ENCODE peak calls at places on chromosomes 11 and 22, in four cellular contexts. U is stimulated activated CD4-positive, alpha-beta T cell treated with anti-CD3 and anti-CD28 coated beads, Interleukin-1b, Interleukin-23, amount 100 ng/mL, for 1 hour; B is T-helper 2 cell; P is activated CD4-positive, alpha-beta memory T cell treated with anti-CD3 and anti-CD28 coated beads for 36 hours. L is an unnamed sample.

GRCh38 chr11:116861539-116861938 is 24.1 kb upstream of the APOA1 start:
- DNase-seq in U (no peak), B (no peak), P (no peak), L (no peak)

GRCh38 chr22:17862646-17863181 is 88.4 kb upstream of the BID start:
- DNase-seq in U (no peak), B (no peak), P (no peak), L (no peak)

GRCh38 chr11:76287227-76287626 is 80.9 kb upstream of the WNT11 start:
- DNase-seq in U (no peak), B (no peak), P (no peak), L (no peak)

GRCh38 chr11:9341638-9342137 is 27.3 kb upstream of the TMEM41B start:
- DNase-seq in U (no peak), B (no peak), P (no peak), L (no peak)

GRCh38 chr11:112784323-112785073 is 176.7 kb upstream of the NCAM1 start:
- DNase-seq in U (no peak), B (no peak), P (no peak), L (peak; percentile 78)

GRCh38 chr11:117734596-117734995 is 62.4 kb downstream of the DSCAML1 start:
- DNase-seq in U (no peak), B (no peak), P (no peak), L (no peak)

GRCh38 chr11:65381721-65382035 is 768 bp downstream of the SLC25A45 start:
- DNase-seq in U (no peak), B (peak; percentile 65), P (no peak), L (no peak)

GRCh38 chr11:84103096-84103495 is 816.9 kb upstream of the CCDC90B start:
- DNase-seq in U (no peak), B (no peak), P (no peak), L (peak; percentile 9)

GRCh38 chr22:43847376-43848289 is 14.7 kb downstream of the SULT4A1 start:
- DNase-seq in U (no peak), B (no peak), P (no peak), L (no peak)

GRCh38 chr11:721913-722811 is 16.1 kb downstream of the EPS8L2 start:
- DNase-seq in U (no peak), B (peak; percentile 75), P (peak; percentile 62), L (peak; percentile 64)

GRCh38 chr11:117883063-117883462 is 6.6 kb upstream of the FXYD6 start:
- DNase-seq in U (no peak), B (no peak), P (no peak), L (peak; percentile 56)

GRCh38 chr11:21511835-21512440 is 680.9 kb upstream of the ANO5 start:
- DNase-seq in U (no peak), B (peak; percentile 35), P (peak; percentile 30), L (peak; percentile 83)

GRCh38 chr11:111918390-111919256 is at the start of gene C11orf52:
- DNase-seq in U (no peak), B (no peak), P (no peak), L (peak; percentile 94)

GRCh38 chr11:8354622-8355417 is 91.1 kb upstream of the LMO1 start:
- DNase-seq in U (no peak), B (no peak), P (no peak), L (peak; percentile 94)

GRCh38 chr11:117618956-117619355 is 178.1 kb downstream of the DSCAML1 start:
- DNase-seq in U (no peak), B (no peak), P (no peak), L (no peak)

GRCh38 chr11:15697437-15698236 is 582.9 kb downstream of the INSC start:
- DNase-seq in U (no peak), B (no peak), P (no peak), L (no peak)

GRCh38 chr11:10893713-10894112 is 35.9 kb upstream of the ZBED5 start:
- DNase-seq in U (no peak), B (no peak), P (no peak), L (no peak)

GRCh38 chr11:67463680-67464410 is 5.2 kb downstream of the TMEM134 start:
- DNase-seq in U (no peak), B (no peak), P (no peak), L (no peak)

GRCh38 chr11:2768471-2769408 is 68.9 kb upstream of the KCNQ1OT1 start:
- DNase-seq in U (no peak), B (no peak), P (peak; percentile 25), L (no peak)

GRCh38 chr11:119026970-119027369 is 3.7 kb downstream of the SLC37A4 start:
- DNase-seq in U (no peak), B (no peak), P (no peak), L (no peak)

GRCh38 chr22:29733362-29734322 is 13.8 kb downstream of the CABP7 start:
- DNase-seq in U (no peak), B (no peak), P (no peak), L (peak; percentile 52)

GRCh38 chr11:130212431-130212961 is 52.9 kb downstream of the ST14 start:
- DNase-seq in U (no peak), B (no peak), P (peak; percentile 8), L (no peak)

GRCh38 chr11:66324626-66325025 is 7.8 kb upstream of the CD248 start:
- DNase-seq in U (no peak), B (no peak), P (no peak), L (no peak)

GRCh38 chr22:41939981-41940852 is 6.7 kb downstream of the CENPM start:
- DNase-seq in U (peak; percentile 92), B (peak; percentile 99), P (peak; percentile 99), L (peak; percentile 20)

GRCh38 chr22:45768490-45768889 is 96.9 kb downstream of the ATXN10 start:
- DNase-seq in U (no peak), B (peak; percentile 4), P (no peak), L (no peak)